ENCODE peak calls at places on chromosomes 11 and 22, in eight cellular contexts. One of them, this sample, is unnamed.

GRCh38 chr11:40274017-40274416 is 1185.4 kb downstream of the LRRC4C start:
- DNase-seq in dorsolateral prefrontal cortex: no peak
- DNase-seq in heart left ventricle: no peak
- DNase-seq in BJ: no peak
- DNase-seq in fibroblast of the aortic adventitia: peak
- DNase-seq in left ventricle myocardium inferior: no peak
- DNase-seq in lower lobe of right lung: no peak
- DNase-seq in CD8-positive, alpha-beta T cell: no peak
- DNase-seq in this sample: no peak

GRCh38 chr11:80838153-80838552 is 1397.3 kb upstream of the TENM4 start:
- DNase-seq in BJ: no peak
- DNase-seq in dorsolateral prefrontal cortex: no peak
- DNase-seq in fibroblast of the aortic adventitia: no peak
- DNase-seq in heart left ventricle: no peak
- DNase-seq in left ventricle myocardium inferior: no peak
- DNase-seq in CD8-positive, alpha-beta T cell: no peak
- DNase-seq in lower lobe of right lung: no peak
- DNase-seq in this sample: no peak

GRCh38 chr11:120331301-120331966 is 4.8 kb upstream of the ARHGEF12 start:
- DNase-seq in lower lobe of right lung: no peak
- DNase-seq in dorsolateral prefrontal cortex: no peak
- DNase-seq in CD8-positive, alpha-beta T cell: no peak
- DNase-seq in BJ: peak
- DNase-seq in left ventricle myocardium inferior: peak
- DNase-seq in heart left ventricle: peak
- DNase-seq in fibroblast of the aortic adventitia: peak
- DNase-seq in this sample: peak

GRCh38 chr11:128530119-128531091 is 57.0 kb downstream of the ETS1 start:
- DNase-seq in CD8-positive, alpha-beta T cell: no peak
- DNase-seq in heart left ventricle: peak
- DNase-seq in lower lobe of right lung: no peak
- DNase-seq in BJ: peak
- DNase-seq in dorsolateral prefrontal cortex: no peak
- DNase-seq in fibroblast of the aortic adventitia: peak
- DNase-seq in left ventricle myocardium inferior: no peak
- DNase-seq in this sample: peak

GRCh38 chr11:124793466-124794278 is 6.5 kb downstream of the MSANTD2 start:
- DNase-seq in heart left ventricle: no peak
- DNase-seq in BJ: no peak
- DNase-seq in CD8-positive, alpha-beta T cell: no peak
- DNase-seq in fibroblast of the aortic adventitia: peak
- DNase-seq in lower lobe of right lung: no peak
- DNase-seq in left ventricle myocardium inferior: no peak
- DNase-seq in dorsolateral prefrontal cortex: no peak
- DNase-seq in this sample: no peak

GRCh38 chr11:100561325-100561724 is 125.8 kb upstream of the ARHGAP42 start:
- DNase-seq in BJ: no peak
- DNase-seq in CD8-positive, alpha-beta T cell: no peak
- DNase-seq in dorsolateral prefrontal cortex: no peak
- DNase-seq in left ventricle myocardium inferior: no peak
- DNase-seq in fibroblast of the aortic adventitia: no peak
- DNase-seq in lower lobe of right lung: no peak
- DNase-seq in heart left ventricle: no peak
- DNase-seq in this sample: no peak

GRCh38 chr22:42425989-42426355 is 6.2 kb downstream of the NFAM1 start:
- DNase-seq in heart left ventricle: no peak
- DNase-seq in lower lobe of right lung: no peak
- DNase-seq in BJ: no peak
- DNase-seq in fibroblast of the aortic adventitia: no peak
- DNase-seq in dorsolateral prefrontal cortex: no peak
- DNase-seq in left ventricle myocardium inferior: no peak
- DNase-seq in CD8-positive, alpha-beta T cell: no peak
- DNase-seq in this sample: no peak

GRCh38 chr22:38262051-38262795 is 10.6 kb downstream of the TMEM184B start:
- DNase-seq in left ventricle myocardium inferior: peak
- DNase-seq in fibroblast of the aortic adventitia: no peak
- DNase-seq in CD8-positive, alpha-beta T cell: peak
- DNase-seq in lower lobe of right lung: peak
- DNase-seq in BJ: no peak
- DNase-seq in heart left ventricle: peak
- DNase-seq in dorsolateral prefrontal cortex: peak
- DNase-seq in this sample: no peak

GRCh38 chr22:43860831-43861230 is 1.5 kb downstream of the SULT4A1 start:
- DNase-seq in left ventricle myocardium inferior: no peak
- DNase-seq in fibroblast of the aortic adventitia: no peak
- DNase-seq in heart left ventricle: no peak
- DNase-seq in BJ: no peak
- DNase-seq in lower lobe of right lung: no peak
- DNase-seq in dorsolateral prefrontal cortex: no peak
- DNase-seq in CD8-positive, alpha-beta T cell: no peak
- DNase-seq in this sample: no peak

GRCh38 chr11:8351223-8351622 is 87.5 kb upstream of the LMO1 start:
- DNase-seq in CD8-positive, alpha-beta T cell: no peak
- DNase-seq in fibroblast of the aortic adventitia: no peak
- DNase-seq in dorsolateral prefrontal cortex: no peak
- DNase-seq in BJ: no peak
- DNase-seq in heart left ventricle: no peak
- DNase-seq in lower lobe of right lung: no peak
- DNase-seq in left ventricle myocardium inferior: no peak
- DNase-seq in this sample: no peak

GRCh38 chr11:8063319-8063718 is 17.7 kb upstream of the TUB start:
- DNase-seq in lower lobe of right lung: no peak
- DNase-seq in dorsolateral prefrontal cortex: no peak
- DNase-seq in CD8-positive, alpha-beta T cell: no peak
- DNase-seq in heart left ventricle: peak
- DNase-seq in BJ: no peak
- DNase-seq in left ventricle myocardium inferior: no peak
- DNase-seq in fibroblast of the aortic adventitia: peak
- DNase-seq in this sample: no peak

GRCh38 chr11:133072366-133072765 is 459.9 kb downstream of the OPCML start:
- DNase-seq in heart left ventricle: no peak
- DNase-seq in dorsolateral prefrontal cortex: no peak
- DNase-seq in left ventricle myocardium inferior: no peak
- DNase-seq in fibroblast of the aortic adventitia: no peak
- DNase-seq in CD8-positive, alpha-beta T cell: no peak
- DNase-seq in lower lobe of right lung: no peak
- DNase-seq in BJ: no peak
- DNase-seq in this sample: no peak

GRCh38 chr22:36762687-36763260 is 13.1 kb downstream of the IFT27 start:
- DNase-seq in left ventricle myocardium inferior: peak
- DNase-seq in BJ: no peak
- DNase-seq in lower lobe of right lung: peak
- DNase-seq in heart left ventricle: peak
- DNase-seq in CD8-positive, alpha-beta T cell: no peak
- DNase-seq in fibroblast of the aortic adventitia: peak
- DNase-seq in dorsolateral prefrontal cortex: peak
- DNase-seq in this sample: no peak

GRCh38 chr22:33779243-33779642 is 141.0 kb downstream of the LARGE1 start:
- DNase-seq in left ventricle myocardium inferior: no peak
- DNase-seq in heart left ventricle: no peak
- DNase-seq in dorsolateral prefrontal cortex: no peak
- DNase-seq in BJ: no peak
- DNase-seq in lower lobe of right lung: no peak
- DNase-seq in CD8-positive, alpha-beta T cell: no peak
- DNase-seq in fibroblast of the aortic adventitia: no peak
- DNase-seq in this sample: no peak

GRCh38 chr11:22668005-22668796 is 1.8 kb downstream of the GAS2 start:
- DNase-seq in heart left ventricle: no peak
- DNase-seq in left ventricle myocardium inferior: no peak
- DNase-seq in dorsolateral prefrontal cortex: no peak
- DNase-seq in lower lobe of right lung: no peak
- DNase-seq in fibroblast of the aortic adventitia: no peak
- DNase-seq in BJ: no peak
- DNase-seq in CD8-positive, alpha-beta T cell: no peak
- DNase-seq in this sample: no peak

GRCh38 chr11:134101292-134101691 is 32.4 kb downstream of the JAM3 start:
- DNase-seq in BJ: no peak
- DNase-seq in lower lobe of right lung: no peak
- DNase-seq in heart left ventricle: no peak
- DNase-seq in left ventricle myocardium inferior: no peak
- DNase-seq in fibroblast of the aortic adventitia: peak
- DNase-seq in dorsolateral prefrontal cortex: no peak
- DNase-seq in CD8-positive, alpha-beta T cell: no peak
- DNase-seq in this sample: no peak

GRCh38 chr22:47307326-47307725 is 544.9 kb downstream of the TBC1D22A start:
- DNase-seq in lower lobe of right lung: no peak
- DNase-seq in CD8-positive, alpha-beta T cell: no peak
- DNase-seq in dorsolateral prefrontal cortex: no peak
- DNase-seq in left ventricle myocardium inferior: no peak
- DNase-seq in heart left ventricle: no peak
- DNase-seq in fibroblast of the aortic adventitia: peak
- DNase-seq in BJ: no peak
- DNase-seq in this sample: no peak

GRCh38 chr22:47022075-47022473 is 259.6 kb downstream of the TBC1D22A start:
- DNase-seq in dorsolateral prefrontal cortex: no peak
- DNase-seq in lower lobe of right lung: no peak
- DNase-seq in heart left ventricle: peak
- DNase-seq in left ventricle myocardium inferior: no peak
- DNase-seq in BJ: no peak
- DNase-seq in CD8-positive, alpha-beta T cell: no peak
- DNase-seq in fibroblast of the aortic adventitia: peak
- DNase-seq in this sample: no peak

GRCh38 chr22:27668828-27669797 is 132.4 kb downstream of the MN1 start:
- DNase-seq in CD8-positive, alpha-beta T cell: no peak
- DNase-seq in lower lobe of right lung: peak
- DNase-seq in left ventricle myocardium inferior: peak
- DNase-seq in fibroblast of the aortic adventitia: peak
- DNase-seq in heart left ventricle: peak
- DNase-seq in BJ: peak
- DNase-seq in dorsolateral prefrontal cortex: no peak
- DNase-seq in this sample: no peak

GRCh38 chr22:48100685-48101417 is 1338.4 kb downstream of the TBC1D22A start:
- DNase-seq in fibroblast of the aortic adventitia: no peak
- DNase-seq in left ventricle myocardium inferior: no peak
- DNase-seq in lower lobe of right lung: no peak
- DNase-seq in heart left ventricle: no peak
- DNase-seq in dorsolateral prefrontal cortex: no peak
- DNase-seq in BJ: no peak
- DNase-seq in CD8-positive, alpha-beta T cell: peak
- DNase-seq in this sample: no peak

GRCh38 chr22:18968011-18968749 is 32.1 kb upstream of the PRODH start:
- DNase-seq in fibroblast of the aortic adventitia: peak
- DNase-seq in heart left ventricle: peak
- DNase-seq in left ventricle myocardium inferior: no peak
- DNase-seq in CD8-positive, alpha-beta T cell: no peak
- DNase-seq in BJ: no peak
- DNase-seq in dorsolateral prefrontal cortex: no peak
- DNase-seq in lower lobe of right lung: peak
- DNase-seq in this sample: no peak

GRCh38 chr11:86999859-87000753 is 37.6 kb upstream of the TMEM135 start:
- DNase-seq in left ventricle myocardium inferior: no peak
- DNase-seq in CD8-positive, alpha-beta T cell: no peak
- DNase-seq in BJ: no peak
- DNase-seq in heart left ventricle: no peak
- DNase-seq in fibroblast of the aortic adventitia: peak
- DNase-seq in lower lobe of right lung: no peak
- DNase-seq in dorsolateral prefrontal cortex: no peak
- DNase-seq in this sample: no peak

DNA sequence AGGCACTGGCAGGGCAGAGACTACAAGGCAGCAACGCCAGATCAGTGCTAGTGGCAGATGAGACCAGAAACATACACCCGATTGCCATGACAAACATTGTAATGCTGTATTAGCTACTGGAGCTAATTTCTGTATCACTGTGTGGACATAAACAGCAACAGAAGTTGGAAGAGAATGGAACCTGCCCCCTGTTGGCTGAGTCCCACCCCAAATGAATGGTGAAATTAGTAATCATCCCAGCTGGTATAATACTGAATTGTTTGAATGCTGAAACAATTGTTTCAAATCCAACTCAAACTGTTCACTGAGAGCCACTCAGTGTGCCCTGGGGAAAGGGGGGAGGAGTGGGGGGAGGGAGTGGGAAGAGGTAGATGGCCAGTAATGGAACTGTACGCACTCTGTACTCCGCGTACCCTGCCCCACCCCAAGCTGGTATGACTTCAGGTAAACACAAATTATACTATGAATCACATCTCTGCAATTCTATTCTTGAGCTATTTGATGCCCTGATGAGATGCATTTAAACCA is 11.2 kb upstream of the BIRC3 start:
- DNase-seq in lower lobe of right lung: peak
- DNase-seq in CD8-positive, alpha-beta T cell: no peak
- DNase-seq in left ventricle myocardium inferior: no peak
- DNase-seq in BJ: no peak
- DNase-seq in dorsolateral prefrontal cortex: no peak
- DNase-seq in fibroblast of the aortic adventitia: no peak
- DNase-seq in heart left ventricle: no peak
- DNase-seq in this sample: no peak
- TF ChIP-seq CTCF in lower lobe of right lung: no peak
- TF ChIP-seq CTCF in CD8-positive, alpha-beta T cell: no peak
- TF ChIP-seq CTCF in left ventricle myocardium inferior: no peak
- TF ChIP-seq CTCF in BJ: no peak
- TF ChIP-seq CTCF in dorsolateral prefrontal cortex: peak
- TF ChIP-seq CTCF in fibroblast of the aortic adventitia: no peak
- TF ChIP-seq CTCF in heart left ventricle: no peak
- TF ChIP-seq CTCF in this sample: no peak

GRCh38 chr11:102047305-102047924 is at the start of gene CFAP300:
- DNase-seq in BJ: peak
- DNase-seq in fibroblast of the aortic adventitia: peak
- DNase-seq in heart left ventricle: peak
- DNase-seq in dorsolateral prefrontal cortex: peak
- DNase-seq in left ventricle myocardium inferior: peak
- DNase-seq in lower lobe of right lung: peak
- DNase-seq in CD8-positive, alpha-beta T cell: peak
- DNase-seq in this sample: peak
- H3K4me3 ChIP-seq in BJ: peak
- H3K4me3 ChIP-seq in fibroblast of the aortic adventitia: peak
- H3K4me3 ChIP-seq in heart left ventricle: peak
- H3K4me3 ChIP-seq in dorsolateral prefrontal cortex: peak
- H3K4me3 ChIP-seq in left ventricle myocardium inferior: peak
- H3K4me3 ChIP-seq in lower lobe of right lung: peak
- H3K4me3 ChIP-seq in CD8-positive, alpha-beta T cell: peak
- H3K4me3 ChIP-seq in this sample: peak

DNA sequence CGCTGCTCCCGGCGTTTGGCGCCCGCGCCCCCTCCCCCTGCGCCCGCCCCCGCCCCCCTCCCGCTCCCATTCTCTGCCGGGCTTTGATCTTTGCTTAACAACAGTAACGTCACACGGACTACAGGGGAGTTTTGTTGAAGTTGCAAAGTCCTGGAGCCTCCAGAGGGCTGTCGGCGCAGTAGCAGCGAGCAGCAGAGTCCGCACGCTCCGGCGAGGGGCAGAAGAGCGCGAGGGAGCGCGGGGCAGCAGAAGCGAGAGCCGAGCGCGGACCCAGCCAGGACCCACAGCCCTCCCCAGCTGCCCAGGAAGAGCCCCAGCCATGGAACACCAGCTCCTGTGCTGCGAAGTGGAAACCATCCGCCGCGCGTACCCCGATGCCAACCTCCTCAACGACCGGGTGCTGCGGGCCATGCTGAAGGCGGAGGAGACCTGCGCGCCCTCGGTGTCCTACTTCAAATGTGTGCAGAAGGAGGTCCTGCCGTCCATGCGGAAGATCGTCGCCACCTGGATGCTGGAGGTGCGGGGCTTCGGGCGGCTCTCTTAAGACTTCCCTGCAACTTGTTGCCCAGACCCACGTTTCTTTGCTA is at the start of gene CCND1:
- DNase-seq in dorsolateral prefrontal cortex: peak
- DNase-seq in CD8-positive, alpha-beta T cell: no peak
- DNase-seq in left ventricle myocardium inferior: peak
- DNase-seq in fibroblast of the aortic adventitia: peak
- DNase-seq in BJ: peak
- DNase-seq in lower lobe of right lung: peak
- DNase-seq in heart left ventricle: peak
- DNase-seq in this sample: peak
- TF ChIP-seq CTCF in dorsolateral prefrontal cortex: no peak
- TF ChIP-seq CTCF in CD8-positive, alpha-beta T cell: no peak
- TF ChIP-seq CTCF in left ventricle myocardium inferior: peak
- TF ChIP-seq CTCF in fibroblast of the aortic adventitia: peak
- TF ChIP-seq CTCF in BJ: peak
- TF ChIP-seq CTCF in lower lobe of right lung: peak
- TF ChIP-seq CTCF in heart left ventricle: peak
- TF ChIP-seq CTCF in this sample: peak

GRCh38 chr11:75428301-75428724 is 4.7 kb downstream of the KLHL35 start:
- DNase-seq in BJ: no peak
- DNase-seq in left ventricle myocardium inferior: peak
- DNase-seq in dorsolateral prefrontal cortex: peak
- DNase-seq in lower lobe of right lung: peak
- DNase-seq in CD8-positive, alpha-beta T cell: no peak
- DNase-seq in heart left ventricle: peak
- DNase-seq in fibroblast of the aortic adventitia: peak
- DNase-seq in this sample: no peak
- H3K4me3 ChIP-seq in BJ: peak
- H3K4me3 ChIP-seq in left ventricle myocardium inferior: peak
- H3K4me3 ChIP-seq in dorsolateral prefrontal cortex: peak
- H3K4me3 ChIP-seq in lower lobe of right lung: peak
- H3K4me3 ChIP-seq in CD8-positive, alpha-beta T cell: peak
- H3K4me3 ChIP-seq in heart left ventricle: peak
- H3K4me3 ChIP-seq in fibroblast of the aortic adventitia: peak
- H3K4me3 ChIP-seq in this sample: peak